ENCODE peak calls at places on chromosomes 4 and X, in seven cellular contexts. P is mesenchymal stem cell, U is IMR-90, Y is mesendoderm, R is H1, B is trophoblast cell, O is neuronal stem cell. I is an unnamed sample.

GRCh38 chr4:56870927-56871326 is 36.8 kb upstream of the REST start:
- DNase-seq in P (no peak), U (peak; percentile 35), Y (no peak), R (no peak), B (no peak), O (no peak), I (no peak)

GRCh38 chrX:41720125-41720780 is 3.7 kb upstream of the GPR82 start:
- DNase-seq in P (peak; percentile 12), U (peak; percentile 41), Y (no peak), R (no peak), B (no peak), O (no peak), I (no peak)

GRCh38 chrX:63993936-63994335 is 208.9 kb upstream of the ARHGEF9 start:
- DNase-seq in P (no peak), U (no peak), Y (no peak), R (no peak), B (no peak), O (no peak), I (no peak)

GRCh38 chrX:139112432-139112831 is 400.9 kb upstream of the FGF13 start:
- DNase-seq in P (no peak), U (no peak), Y (no peak), R (no peak), B (no peak), O (no peak), I (no peak)

GRCh38 chr4:122914292-122914904 is 8.0 kb downstream of the NUDT6 start:
- DNase-seq in P (no peak), U (peak; percentile 68), Y (no peak), R (no peak), B (peak; percentile 46), O (no peak), I (no peak)

GRCh38 chr4:69239777-69240176 is 25.2 kb upstream of the UGT2B11 start:
- DNase-seq in P (no peak), U (no peak), Y (no peak), R (no peak), B (no peak), O (no peak), I (no peak)

GRCh38 chrX:149521438-149521837 is 16.3 kb upstream of the IDS start:
- DNase-seq in P (no peak), U (no peak), Y (no peak), R (no peak), B (no peak), O (no peak), I (no peak)

GRCh38 chr4:163681208-163681821 is 186.8 kb downstream of the TMA16 start:
- DNase-seq in P (peak; percentile 30), U (peak; percentile 28), Y (peak; percentile 63), R (no peak), B (no peak), O (peak; percentile 9), I (no peak)

GRCh38 chrX:24498181-24498580 is 33.1 kb downstream of the PDK3 start:
- DNase-seq in P (no peak), U (no peak), Y (peak; percentile 11), R (no peak), B (no peak), O (peak; percentile 1), I (no peak)

GRCh38 chr4:17103231-17103630 is 204.8 kb upstream of the LDB2 start:
- DNase-seq in P (peak; percentile 57), U (peak; percentile 95), Y (no peak), R (no peak), B (no peak), O (no peak), I (no peak)

GRCh38 chrX:26613951-26614350 is 398.0 kb downstream of the MAGEB5 start:
- DNase-seq in P (no peak), U (peak; percentile 60), Y (no peak), R (no peak), B (no peak), O (no peak), I (no peak)

GRCh38 chr4:153345011-153345981 is 808 bp downstream of the MND1 start:
- DNase-seq in P (peak; percentile 65), U (peak; percentile 56), Y (peak; percentile 86), R (no peak), B (peak; percentile 27), O (peak; percentile 70), I (peak; percentile 60)

GRCh38 chr4:87031946-87032345 is 97.1 kb downstream of the AFF1 start:
- DNase-seq in P (no peak), U (no peak), Y (no peak), R (no peak), B (no peak), O (no peak), I (no peak)

GRCh38 chr4:40992472-40993298 is 221.7 kb downstream of the APBB2 start:
- DNase-seq in P (peak; percentile 94), U (peak; percentile 88), Y (no peak), R (no peak), B (no peak), O (no peak), I (no peak)

GRCh38 chr4:101031971-101032370 is 315.4 kb downstream of the PPP3CA start:
- DNase-seq in P (no peak), U (no peak), Y (peak; percentile 65), R (peak; percentile 62), B (no peak), O (peak; percentile 63), I (peak; percentile 63)

GRCh38 chrX:93637591-93637990 is 35.8 kb downstream of the NAP1L3 start:
- DNase-seq in P (no peak), U (no peak), Y (no peak), R (no peak), B (no peak), O (no peak), I (peak; percentile 51)

GRCh38 chrX:130975947-130976346 is 72.9 kb upstream of the ENOX2 start:
- DNase-seq in P (peak; percentile 70), U (peak; percentile 48), Y (peak; percentile 15), R (peak; percentile 45), B (peak; percentile 42), O (peak; percentile 17), I (no peak)

GRCh38 chr4:6907658-6908191 is 1.9 kb upstream of the TBC1D14 start:
- DNase-seq in P (no peak), U (no peak), Y (peak; percentile 66), R (peak; percentile 72), B (peak; percentile 59), O (no peak), I (peak; percentile 71)

GRCh38 chrX:46325312-46325877 is 219.8 kb downstream of the ZNF674 start:
- DNase-seq in P (peak; percentile 67), U (peak; percentile 52), Y (peak; percentile 85), R (no peak), B (peak; percentile 4), O (no peak), I (peak; percentile 53)

GRCh38 chr4:138398297-138398696 is 156.1 kb upstream of the SLC7A11 start:
- DNase-seq in P (no peak), U (no peak), Y (peak; percentile 82), R (no peak), B (no peak), O (peak; percentile 30), I (peak; percentile 41)

GRCh38 chrX:119410027-119410819 is 11.1 kb downstream of the SLC25A43 start:
- DNase-seq in P (peak; percentile 51), U (peak; percentile 69), Y (peak; percentile 38), R (no peak), B (peak; percentile 83), O (no peak), I (no peak)

GRCh38 chr4:128449251-128449650 is 161.6 kb upstream of the PGRMC2 start:
- DNase-seq in P (no peak), U (no peak), Y (no peak), R (no peak), B (no peak), O (no peak), I (no peak)

GRCh38 chr4:97911236-97911906 is 231.9 kb downstream of the STPG2 start:
- DNase-seq in P (no peak), U (no peak), Y (peak; percentile 61), R (no peak), B (no peak), O (peak; percentile 3), I (peak; percentile 52)

GRCh38 chr4:54542119-54542438 is 115.7 kb upstream of the KIT start:
- DNase-seq in P (no peak), U (no peak), Y (no peak), R (no peak), B (no peak), O (no peak), I (no peak)

DNA sequence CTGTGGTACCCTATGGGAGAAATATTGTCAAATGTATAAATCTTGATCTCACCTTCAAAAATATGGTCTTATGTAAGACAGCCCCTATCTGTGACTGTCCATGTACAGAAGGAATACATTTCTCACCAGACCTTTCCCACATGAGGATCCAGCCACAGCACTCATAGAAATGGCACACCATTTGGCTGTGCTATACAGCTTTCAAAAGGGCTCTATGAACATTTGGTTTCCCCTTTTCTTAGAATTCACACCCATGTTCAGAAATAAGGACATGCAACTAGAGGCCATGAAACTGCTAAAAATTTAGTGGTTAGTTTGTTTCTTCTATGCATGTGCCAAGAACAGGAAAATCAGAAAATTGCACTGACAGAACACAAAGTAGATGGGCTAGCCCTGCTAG is 62.7 kb downstream of the ANTXR2 start:
- DNase-seq in P (no peak), U (no peak), Y (no peak), R (no peak), B (no peak), O (no peak), I (no peak)
- H2BK5ac ChIP-seq in P (no peak overlapping the region), U (no peak overlapping the region), Y (no peak overlapping the region), R (no peak overlapping the region), B (no peak overlapping the region), O (no peak overlapping the region), I (no peak overlapping the region)

GRCh38 chr4:31089815-31090214 is 369.6 kb downstream of the PCDH7 start:
- DNase-seq in P (peak; percentile 60), U (peak; percentile 57), Y (no peak), R (no peak), B (no peak), O (no peak), I (no peak)
- H3K18ac ChIP-seq in P (no peak overlapping the region), U (peak overlapping the region; percentile 64), Y (no peak overlapping the region), R (no peak overlapping the region), B (no peak overlapping the region), O (no peak overlapping the region), I (no peak overlapping the region)

GRCh38 chr4:182923796-182924365 is 6.7 kb upstream of the DCTD start:
- DNase-seq in P (no peak), U (peak; percentile 76), Y (no peak), R (no peak), B (no peak), O (no peak), I (no peak)
- H2BK5ac ChIP-seq in P (no peak overlapping the region), U (peak overlapping the region; percentile 86), Y (no peak overlapping the region), R (no peak overlapping the region), B (no peak overlapping the region), O (no peak overlapping the region), I (no peak overlapping the region)

GRCh38 chr4:82461710-82462109 is 31.3 kb downstream of the ENOPH1 start:
- DNase-seq in P (no peak), U (no peak), Y (no peak), R (no peak), B (no peak), O (no peak), I (no peak)
- H3K18ac ChIP-seq in P (no peak overlapping the region), U (no peak overlapping the region), Y (no peak overlapping the region), R (no peak overlapping the region), B (no peak overlapping the region), O (no peak overlapping the region), I (no peak overlapping the region)

GRCh38 chr4:72767903-72768817 is 199.1 kb upstream of the ADAMTS3 start:
- DNase-seq in P (peak; percentile 47), U (peak; percentile 38), Y (peak; percentile 93), R (no peak), B (no peak), O (no peak), I (no peak)
- H2BK5ac ChIP-seq in P (no peak overlapping the region), U (no peak overlapping the region), Y (no peak overlapping the region), R (no peak overlapping the region), B (peak overlapping the region; percentile 75), O (no peak overlapping the region), I (no peak overlapping the region)